ENCODE peak calls at places on chromosome 2, in ten cellular contexts. R is uterus; Z is bronchial epithelial cell; G is naive thymus-derived CD4-positive, alpha-beta T cell; J is body of pancreas; K is tibial artery; W is kidney epithelial cell; H is lower lobe of right lung; Y is psoas muscle; U is neural progenitor cell. A is an unnamed sample.

GRCh38 chr2:43458002-43458628 is 137.7 kb downstream of the THADA start:
- DNase-seq in R (no peak), Z (peak; percentile 79), G (no peak), J (no peak), K (no peak), W (no peak), H (no peak), Y (no peak), U (no peak), A (no peak)

GRCh38 chr2:63257473-63257872 is 206.8 kb downstream of the OTX1 start:
- DNase-seq in R (no peak), Z (no peak), G (no peak), J (no peak), K (no peak), W (no peak), H (no peak), Y (no peak), U (no peak), A (no peak)

GRCh38 chr2:131151398-131151797 is 46.3 kb downstream of the PLEKHB2 start:
- DNase-seq in R (no peak), Z (no peak), G (no peak), J (no peak), K (no peak), W (no peak), H (no peak), Y (no peak), U (no peak), A (no peak)

GRCh38 chr2:27714053-27714452 is 50.4 kb downstream of the SLC4A1AP start:
- DNase-seq in R (no peak), Z (no peak), G (no peak), J (no peak), K (no peak), W (no peak), H (no peak), Y (no peak), U (no peak), A (no peak)

GRCh38 chr2:214193943-214194342 is 216.9 kb upstream of the VWC2L start:
- DNase-seq in R (no peak), Z (peak; percentile 67), G (no peak), J (no peak), K (no peak), W (peak; percentile 26), H (no peak), Y (no peak), U (no peak), A (no peak)

GRCh38 chr2:209472386-209472832 is 48.6 kb downstream of the MAP2 start:
- DNase-seq in R (no peak), Z (peak; percentile 92), G (no peak), J (no peak), K (no peak), W (no peak), H (no peak), Y (no peak), U (no peak), A (no peak)

GRCh38 chr2:29753676-29754444 is 167.5 kb downstream of the ALK start:
- DNase-seq in R (no peak), Z (no peak), G (no peak), J (no peak), K (no peak), W (no peak), H (no peak), Y (no peak), U (no peak), A (no peak)

GRCh38 chr2:69100220-69100723 is 87.3 kb downstream of the ANTXR1 start:
- DNase-seq in R (peak; percentile 37), Z (no peak), G (no peak), J (peak; percentile 32), K (peak; percentile 67), W (no peak), H (no peak), Y (peak; percentile 29), U (no peak), A (no peak)

GRCh38 chr2:46648141-46648742 is 168.9 kb downstream of the TMEM247 start:
- DNase-seq in R (no peak), Z (peak; percentile 94), G (no peak), J (no peak), K (no peak), W (no peak), H (no peak), Y (no peak), U (no peak), A (no peak)

GRCh38 chr2:127176371-127177311 is 43.5 kb downstream of the CYP27C1 start:
- DNase-seq in R (peak; percentile 65), Z (no peak), G (no peak), J (peak; percentile 56), K (peak; percentile 66), W (no peak), H (peak; percentile 69), Y (peak; percentile 70), U (peak; percentile 45), A (no peak)

GRCh38 chr2:172792711-172793110 is 57.1 kb downstream of the RAPGEF4 start:
- DNase-seq in R (no peak), Z (no peak), G (no peak), J (no peak), K (no peak), W (no peak), H (no peak), Y (no peak), U (no peak), A (no peak)

GRCh38 chr2:20185176-20186022 is 39.5 kb downstream of the SDC1 start:
- DNase-seq in R (no peak), Z (peak; percentile 73), G (no peak), J (peak; percentile 57), K (peak; percentile 32), W (peak; percentile 79), H (peak; percentile 75), Y (no peak), U (no peak), A (peak; percentile 7)

DNA sequence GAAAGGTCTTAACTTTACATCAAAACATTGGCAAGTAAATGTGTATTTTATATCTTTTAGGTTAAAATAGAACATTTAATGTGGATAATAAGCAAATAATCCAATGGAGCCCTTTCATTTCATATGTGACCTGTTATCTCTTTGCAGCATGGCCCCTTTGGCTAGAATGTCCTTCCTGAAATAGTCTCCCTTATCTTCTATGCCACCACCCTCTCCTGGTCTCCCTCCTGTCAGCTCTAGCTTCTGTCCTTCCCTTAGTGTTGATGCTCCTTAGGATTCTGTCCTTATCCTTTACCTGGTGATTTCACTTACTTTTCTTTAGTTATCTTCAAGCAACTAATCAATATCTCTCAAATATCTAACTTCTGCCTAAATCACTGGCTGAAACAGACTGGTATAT is 87.1 kb upstream of the TFCP2L1 start:
- DNase-seq in R (no peak), Z (no peak), G (no peak), J (no peak), K (no peak), W (no peak), H (no peak), Y (no peak), U (no peak), A (no peak)
- H3K36me3 ChIP-seq in R (no peaks in the 10 kb centered on the region), Z (peaks cover 15% of the 10 kb centered on the region), G (peaks cover 54% of the 10 kb centered on the region), J (peaks cover 6% of the 10 kb centered on the region), K (peaks cover 75% of the 10 kb centered on the region), W (peaks cover 3% of the 10 kb centered on the region), H (peaks cover 69% of the 10 kb centered on the region), Y (peaks cover 83% of the 10 kb centered on the region), U (no peaks in the 10 kb centered on the region), A (peaks cover 73% of the 10 kb centered on the region)

DNA sequence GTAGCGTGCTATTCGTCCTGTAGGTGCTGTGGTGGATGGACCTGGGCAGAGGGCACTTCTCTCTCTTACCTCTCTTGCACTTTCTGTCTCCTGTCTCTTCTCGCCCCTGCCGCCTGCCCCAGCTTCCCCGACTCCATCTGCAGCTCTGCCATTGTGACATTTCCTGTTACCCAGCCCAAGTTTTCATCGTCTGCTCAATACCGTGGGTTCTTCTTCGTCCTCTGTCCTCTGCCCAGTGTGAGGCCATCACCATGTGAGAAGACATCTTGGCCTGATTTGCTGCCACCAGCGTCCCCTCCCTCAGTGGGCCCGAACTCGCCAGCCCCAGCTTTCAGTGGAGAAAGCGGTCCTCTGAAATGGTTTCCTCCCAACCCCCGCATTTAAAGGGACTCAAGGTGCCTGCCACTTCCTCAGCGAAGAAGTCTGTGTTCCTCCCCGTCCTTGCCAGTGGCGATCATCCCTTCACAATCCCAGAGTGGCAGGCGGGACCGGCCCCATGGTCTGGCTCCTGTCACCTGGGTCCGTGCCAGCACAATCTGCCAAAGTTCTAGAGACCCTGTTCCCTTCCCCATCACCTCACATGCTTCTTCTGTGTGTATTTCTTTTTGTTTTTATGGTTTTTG is 18.0 kb downstream of the TGOLN2 start:
- DNase-seq in R (peak; percentile 38), Z (no peak), G (peak; percentile 50), J (no peak), K (no peak), W (no peak), H (no peak), Y (no peak), U (no peak), A (no peak)
- H3K36me3 ChIP-seq in R (no peaks in the 10 kb centered on the region), Z (peaks cover 17% of the 10 kb centered on the region), G (peaks cover 13% of the 10 kb centered on the region), J (no peaks in the 10 kb centered on the region), K (peaks cover 60% of the 10 kb centered on the region), W (no peaks in the 10 kb centered on the region), H (peaks cover 48% of the 10 kb centered on the region), Y (peaks cover 41% of the 10 kb centered on the region), U (no peaks in the 10 kb centered on the region), A (peaks cover 41% of the 10 kb centered on the region)

DNA sequence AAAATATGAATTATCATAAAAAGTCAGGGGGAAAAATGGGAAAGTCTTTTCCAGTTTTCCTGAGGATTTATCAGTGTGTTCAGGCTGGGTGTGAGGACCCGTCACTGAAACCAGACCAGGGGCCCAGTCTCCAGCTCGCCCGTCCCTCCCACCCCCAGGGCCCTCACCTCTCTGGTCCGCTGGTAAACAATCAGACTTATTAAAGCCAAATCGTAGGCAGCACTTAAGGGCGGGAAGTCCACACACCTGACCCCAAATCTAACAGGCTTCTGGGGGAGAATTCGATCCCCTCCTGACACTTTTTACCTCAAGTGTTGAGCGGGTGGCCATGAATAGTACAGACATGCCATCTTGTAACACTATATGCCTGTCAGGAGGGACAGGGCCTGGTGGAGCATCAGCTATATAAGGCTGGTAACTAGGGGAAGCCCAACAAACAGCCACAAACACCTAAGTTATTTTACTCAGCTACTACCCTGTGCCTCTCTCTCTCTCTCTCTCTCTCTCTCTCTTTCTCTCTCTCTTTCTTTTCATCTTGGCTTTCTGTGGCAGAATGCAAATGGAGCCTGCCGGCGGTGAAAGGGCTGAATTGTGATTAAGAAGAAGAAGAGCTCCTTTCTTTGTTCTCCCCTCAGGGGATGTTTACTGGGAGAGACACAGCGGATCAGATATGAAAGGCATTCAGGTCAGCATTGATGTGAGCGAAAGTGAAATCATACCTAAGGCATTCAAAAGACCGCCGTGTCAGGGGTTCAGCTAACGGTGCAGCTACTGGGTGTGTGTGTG is 9.5 kb downstream of the ZEB2 start:
- DNase-seq in R (no peak), Z (no peak), G (no peak), J (no peak), K (no peak), W (no peak), H (no peak), Y (no peak), U (peak; percentile 86), A (no peak)
- H3K36me3 ChIP-seq in R (no peaks in the 10 kb centered on the region), Z (no peaks in the 10 kb centered on the region), G (no peaks in the 10 kb centered on the region), J (no peaks in the 10 kb centered on the region), K (no peaks in the 10 kb centered on the region), W (no peaks in the 10 kb centered on the region), H (peaks cover 3% of the 10 kb centered on the region), Y (no peaks in the 10 kb centered on the region), U (no peaks in the 10 kb centered on the region), A (no peaks in the 10 kb centered on the region)

GRCh38 chr2:17160594-17160993 is 357.6 kb downstream of the RAD51AP2 start:
- DNase-seq in R (no peak), Z (no peak), G (no peak), J (no peak), K (no peak), W (no peak), H (no peak), Y (no peak), U (no peak), A (no peak)

DNA sequence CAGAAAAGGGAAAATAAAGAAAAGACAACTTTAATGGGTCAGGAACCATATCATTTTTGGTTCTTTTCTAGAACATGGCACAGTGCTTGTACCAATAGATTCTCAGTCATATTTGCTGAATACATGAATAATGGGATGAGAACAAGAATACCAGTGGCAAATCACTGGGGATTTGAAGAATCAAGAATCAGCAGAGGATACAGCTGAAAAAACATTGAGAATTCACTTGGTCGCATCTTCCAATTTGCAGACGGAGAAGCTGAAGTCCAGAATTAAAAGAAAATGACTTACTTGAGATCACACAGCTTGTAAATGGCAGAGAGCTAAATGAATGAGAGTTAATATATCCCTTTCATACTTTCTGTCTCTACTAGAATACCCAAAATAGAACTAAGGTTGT is 362.2 kb downstream of the RAD51AP2 start:
- DNase-seq in R (no peak), Z (no peak), G (no peak), J (no peak), K (no peak), W (no peak), H (no peak), Y (no peak), U (no peak), A (no peak)
- H3K36me3 ChIP-seq in R (no peaks in the 10 kb centered on the region), Z (no peaks in the 10 kb centered on the region), G (no peaks in the 10 kb centered on the region), J (no peaks in the 10 kb centered on the region), K (no peaks in the 10 kb centered on the region), W (no peaks in the 10 kb centered on the region), H (no peaks in the 10 kb centered on the region), Y (no peaks in the 10 kb centered on the region), U (no peaks in the 10 kb centered on the region), A (no peaks in the 10 kb centered on the region)

A was measured in left ventricle myocardium inferior.